ENCODE peak calls at places on chromosomes 1 and 21, in seven cellular contexts. P is OCI-LY7, C is GM23338, Y is SK-N-SH, Q is hepatocyte, J is GM23248, I is HCT116. Z is an unnamed sample.

GRCh38 chr1:2255420-2256369 is 27.6 kb downstream of the SKI start:
- DNase-seq in P (peak), C (peak), Y (peak), Q (no peak), J (peak), I (peak), Z (peak)

GRCh38 chr1:53316742-53317650 is 10.9 kb downstream of the LRP8 start:
- DNase-seq in P (no peak), C (no peak), Y (peak), Q (no peak), J (no peak), I (no peak), Z (no peak)

GRCh38 chr1:93577536-93578432 is 103.9 kb downstream of the BCAR3 start:
- DNase-seq in P (no peak), C (no peak), Y (no peak), Q (no peak), J (no peak), I (no peak), Z (no peak)

GRCh38 chr1:35481229-35481628 is 76.0 kb downstream of the KIAA0319L start:
- DNase-seq in P (no peak), C (no peak), Y (no peak), Q (no peak), J (no peak), I (no peak), Z (no peak)

GRCh38 chr1:218081358-218081757 is 203.7 kb upstream of the RRP15 start:
- DNase-seq in P (no peak), C (no peak), Y (no peak), Q (no peak), J (no peak), I (no peak), Z (no peak)

GRCh38 chr1:111334169-111334568 is 43.5 kb downstream of the CHIA start:
- DNase-seq in P (peak), C (peak), Y (peak), Q (peak), J (peak), I (peak), Z (peak)

GRCh38 chr1:205003358-205004145 is 39.5 kb upstream of the CNTN2 start:
- DNase-seq in P (no peak), C (peak), Y (peak), Q (peak), J (no peak), I (no peak), Z (no peak)

GRCh38 chr1:227718932-227719331 is 16.2 kb downstream of the JMJD4 start:
- DNase-seq in P (no peak), C (no peak), Y (no peak), Q (no peak), J (no peak), I (no peak), Z (no peak)

GRCh38 chr21:29091032-29091431 is 17.6 kb upstream of the CCT8 start:
- DNase-seq in P (no peak), C (no peak), Y (no peak), Q (no peak), J (peak), I (no peak), Z (no peak)

GRCh38 chr1:186078245-186078644 is 296.8 kb downstream of the TPR start:
- DNase-seq in P (no peak), C (no peak), Y (no peak), Q (no peak), J (peak), I (no peak), Z (no peak)

GRCh38 chr21:39224930-39225329 is 41.7 kb upstream of the PSMG1 start:
- DNase-seq in P (no peak), C (no peak), Y (no peak), Q (no peak), J (no peak), I (no peak), Z (no peak)

GRCh38 chr1:26677306-26678115 is 18.3 kb upstream of the ARID1A start:
- DNase-seq in P (peak), C (peak), Y (peak), Q (peak), J (peak), I (peak), Z (peak)

GRCh38 chr1:100455478-100456072 is 82.4 kb upstream of the GPR88 start:
- DNase-seq in P (peak), C (no peak), Y (peak), Q (peak), J (peak), I (no peak), Z (peak)

GRCh38 chr1:21651214-21652042 is 17.7 kb downstream of the RAP1GAP start:
- DNase-seq in P (no peak), C (peak), Y (peak), Q (peak), J (peak), I (no peak), Z (no peak)

GRCh38 chr1:153678519-153679336 is at the start of gene NPR1:
- DNase-seq in P (no peak), C (peak), Y (peak), Q (peak), J (peak), I (no peak), Z (no peak)

GRCh38 chr1:144551543-144552424 is 40.9 kb upstream of the PPIAL4F start:
- DNase-seq in P (peak), C (peak), Y (peak), Q (peak), J (peak), I (peak), Z (peak)

GRCh38 chr1:39701092-39701460 is 9.8 kb upstream of the HPCAL4 start:
- DNase-seq in P (no peak), C (peak), Y (no peak), Q (peak), J (peak), I (no peak), Z (no peak)

GRCh38 chr1:8509579-8509978 is 191.7 kb downstream of the SLC45A1 start:
- DNase-seq in P (no peak), C (no peak), Y (no peak), Q (no peak), J (no peak), I (no peak), Z (no peak)

GRCh38 chr1:40704817-40705733 is 13.6 kb downstream of the NFYC start:
- DNase-seq in P (no peak), C (no peak), Y (no peak), Q (peak), J (no peak), I (no peak), Z (no peak)

GRCh38 chr21:28269173-28269572 is 723.5 kb downstream of the LTN1 start:
- DNase-seq in P (no peak), C (no peak), Y (peak), Q (no peak), J (no peak), I (no peak), Z (no peak)

GRCh38 chr1:88800382-88801051 is 90.8 kb downstream of the GTF2B start:
- DNase-seq in P (peak), C (peak), Y (peak), Q (peak), J (peak), I (no peak), Z (peak)

GRCh38 chr1:14875781-14876564 is 277.5 kb downstream of the KAZN start:
- DNase-seq in P (no peak), C (peak), Y (no peak), Q (peak), J (no peak), I (no peak), Z (no peak)

GRCh38 chr1:187264995-187265602 is 436.4 kb downstream of the PLA2G4A start:
- DNase-seq in P (peak), C (peak), Y (peak), Q (peak), J (peak), I (peak), Z (peak)

GRCh38 chr1:115373305-115373704 is 35.3 kb upstream of the NGF start:
- DNase-seq in P (no peak), C (no peak), Y (no peak), Q (no peak), J (peak), I (no peak), Z (no peak)

GRCh38 chr1:64019818-64020217 is 183.6 kb upstream of the UBE2U start:
- DNase-seq in P (peak), C (peak), Y (no peak), Q (peak), J (peak), I (no peak), Z (peak)

GRCh38 chr1:60564856-60565445 is 491.4 kb upstream of the C1orf87 start:
- DNase-seq in P (no peak), C (no peak), Y (no peak), Q (no peak), J (no peak), I (no peak), Z (no peak)

GRCh38 chr1:30518696-30519095 is 204.7 kb downstream of the MATN1 start:
- DNase-seq in P (no peak), C (no peak), Y (no peak), Q (no peak), J (peak), I (no peak), Z (no peak)

GRCh38 chr1:221109930-221110329 is 230.7 kb downstream of the HLX start:
- DNase-seq in P (no peak), C (no peak), Y (no peak), Q (no peak), J (no peak), I (no peak), Z (no peak)

GRCh38 chr1:107181253-107181977 is 40.6 kb downstream of the NTNG1 start:
- DNase-seq in P (no peak), C (peak), Y (no peak), Q (no peak), J (no peak), I (no peak), Z (no peak)

GRCh38 chr1:204506091-204506968 is 9.9 kb upstream of the MDM4 start:
- DNase-seq in P (peak), C (peak), Y (peak), Q (peak), J (peak), I (peak), Z (peak)

GRCh38 chr1:86018311-86018923 is 138.2 kb downstream of the COL24A1 start:
- DNase-seq in P (peak), C (peak), Y (peak), Q (peak), J (peak), I (peak), Z (peak)

GRCh38 chr21:44338971-44339910 is at the start of gene CFAP410:
- DNase-seq in P (peak), C (peak), Y (peak), Q (peak), J (peak), I (peak), Z (peak)

GRCh38 chr21:44485254-44485793 is 30.0 kb downstream of the LRRC3 start:
- DNase-seq in P (no peak), C (peak), Y (peak), Q (peak), J (no peak), I (peak), Z (no peak)

GRCh38 chr21:31580866-31581276 is 78.6 kb upstream of the SOD1 start:
- DNase-seq in P (peak), C (peak), Y (peak), Q (peak), J (peak), I (peak), Z (peak)

GRCh38 chr1:162632234-162632666 is at the start of gene DDR2:
- DNase-seq in P (no peak), C (peak), Y (peak), Q (peak), J (peak), I (no peak), Z (no peak)

GRCh38 chr1:244012232-244012631 is 38.9 kb upstream of the ZBTB18 start:
- DNase-seq in P (no peak), C (peak), Y (no peak), Q (no peak), J (peak), I (no peak), Z (no peak)

GRCh38 chr1:12450831-12451559 is 167.0 kb downstream of the DHRS3 start:
- DNase-seq in P (no peak), C (no peak), Y (no peak), Q (no peak), J (no peak), I (no peak), Z (no peak)

GRCh38 chr1:108591471-108591870 is 31.6 kb downstream of the EEIG2 start:
- DNase-seq in P (no peak), C (no peak), Y (no peak), Q (no peak), J (no peak), I (no peak), Z (no peak)

GRCh38 chr1:108593448-108593847 is 33.5 kb downstream of the EEIG2 start:
- DNase-seq in P (no peak), C (no peak), Y (no peak), Q (no peak), J (no peak), I (no peak), Z (no peak)

GRCh38 chr1:108590436-108590835 is 30.5 kb downstream of the EEIG2 start:
- DNase-seq in P (no peak), C (no peak), Y (no peak), Q (no peak), J (peak), I (no peak), Z (no peak)

GRCh38 chr1:108590947-108591346 is 31.0 kb downstream of the EEIG2 start:
- DNase-seq in P (no peak), C (peak), Y (no peak), Q (peak), J (peak), I (no peak), Z (no peak)

DNA sequence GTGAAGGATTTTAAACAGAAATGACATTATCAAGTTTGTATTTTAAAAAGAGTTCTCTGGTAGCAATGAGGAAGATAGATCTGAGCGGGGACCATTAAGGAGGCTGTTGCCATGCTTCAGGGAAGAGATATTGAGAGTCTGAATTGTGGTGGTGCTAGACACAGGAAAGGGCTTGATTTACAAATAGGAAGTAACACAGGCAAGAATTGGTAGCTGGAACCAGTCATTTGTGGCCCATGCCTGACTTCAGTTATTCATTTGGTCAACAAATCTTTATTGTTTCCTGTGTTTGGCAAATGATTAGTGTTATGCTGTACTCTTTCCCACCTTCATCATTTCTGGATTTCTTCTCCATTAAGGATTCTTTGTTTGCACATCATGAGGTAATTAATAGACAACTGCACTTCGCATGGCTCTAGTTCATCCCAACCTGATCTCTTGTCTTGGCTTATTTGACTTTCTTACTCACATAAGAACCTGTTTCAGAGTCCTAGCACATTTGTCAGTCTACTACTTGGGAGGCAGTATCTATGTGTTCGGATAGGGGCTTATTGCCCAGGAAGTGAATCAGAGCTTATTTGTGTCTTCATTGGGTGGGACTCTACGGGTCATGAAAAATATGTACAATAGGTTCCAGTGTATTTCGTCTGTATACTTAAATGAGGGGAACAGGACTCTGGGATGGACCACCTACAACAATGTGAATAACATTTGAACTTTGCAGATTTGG is 32.3 kb downstream of the EEIG2 start:
- DNase-seq in P (peak), C (no peak), Y (no peak), Q (no peak), J (no peak), I (no peak), Z (no peak)
- H3K4me3 ChIP-seq in P (no peak), C (no peak), Y (no peak), Q (no peak), J (no peak), I (no peak), Z (no peak)

DNA sequence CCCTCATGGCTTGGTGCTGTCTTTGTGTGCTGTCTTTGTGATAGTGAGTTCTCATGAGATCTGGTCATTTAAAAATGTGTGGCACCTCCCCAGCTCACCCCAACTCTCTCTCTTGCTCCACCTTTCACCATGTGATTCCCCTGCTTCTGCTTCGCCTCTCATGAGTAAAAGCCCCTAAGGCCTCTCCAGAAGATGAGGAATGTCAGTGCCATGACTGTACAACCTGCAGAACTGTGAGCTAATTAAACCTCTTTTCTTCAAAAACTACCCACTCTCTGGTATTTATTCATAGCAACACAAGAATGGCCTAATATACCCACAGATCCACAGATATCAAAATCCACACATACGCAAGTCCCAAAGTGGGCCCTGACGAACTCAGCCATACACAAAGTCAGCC is 88.9 kb upstream of the PPP2R5A start:
- DNase-seq in P (no peak), C (no peak), Y (no peak), Q (no peak), J (no peak), I (no peak), Z (no peak)
- TF ChIP-seq EZH2phosphoT487 in P (no peak), C (no peak), Y (no peak), Q (no peak), J (no peak), I (no peak), Z (no peak)

GRCh38 chr1:177779325-177779965 is 190.4 kb downstream of the SEC16B start:
- DNase-seq in P (no peak), C (peak), Y (no peak), Q (no peak), J (no peak), I (no peak), Z (no peak)
- H2AFZ ChIP-seq in P (no peak), C (peak), Y (no peak), Q (no peak), J (no peak), I (no peak), Z (no peak)

GRCh38 chr1:156104065-156104810 is 10.3 kb upstream of the LMNA start:
- DNase-seq in P (no peak), C (peak), Y (peak), Q (peak), J (peak), I (no peak), Z (no peak)
- H3K4me3 ChIP-seq in P (no peak), C (peak), Y (no peak), Q (no peak), J (peak), I (peak), Z (no peak)

GRCh38 chr21:41740604-41741252 is 26.1 kb downstream of the RIPK4 start:
- DNase-seq in P (no peak), C (no peak), Y (no peak), Q (no peak), J (no peak), I (no peak), Z (no peak)
- TF ChIP-seq EZH2phosphoT487 in P (no peak), C (no peak), Y (no peak), Q (no peak), J (no peak), I (no peak), Z (no peak)

GRCh38 chr1:41783189-41783639 is 135.5 kb downstream of the HIVEP3 start:
- DNase-seq in P (no peak), C (no peak), Y (no peak), Q (peak), J (peak), I (peak), Z (no peak)
- H2AFZ ChIP-seq in P (no peak), C (no peak), Y (peak), Q (no peak), J (no peak), I (no peak), Z (no peak)

GRCh38 chr1:54475357-54476230 is 69.4 kb upstream of the SSBP3 start:
- DNase-seq in P (no peak), C (peak), Y (peak), Q (peak), J (no peak), I (no peak), Z (no peak)
- H3K4me3 ChIP-seq in P (no peak), C (peak), Y (no peak), Q (no peak), J (peak), I (no peak), Z (no peak)

Z was measured in MM.1S.